ENCODE peak calls at places on chromosome 20, in eight cellular contexts. V is PC-3; H is CD8-positive, alpha-beta memory T cell; M is H1; N is thoracic aorta; R is psoas muscle; J is PC-9; L is lower lobe of right lung. W is an unnamed sample. For H3K9me3, the result is how much of the 10 kb centered on the place peaks cover.

GRCh38 chr20:38445402-38445801 is 10.3 kb upstream of the SNHG17 start:
- DNase-seq in M (no peak), J (no peak), V (no peak), R (no peak), N (no peak), H (no peak), L (no peak), W (no peak)

GRCh38 chr20:46844965-46845364 is 49.7 kb upstream of the EYA2 start:
- DNase-seq in L (no peak), J (no peak), M (no peak), V (no peak), R (no peak), N (no peak), H (no peak), W (no peak)

GRCh38 chr20:309306-309840 is 12.0 kb downstream of the ZCCHC3 start:
- DNase-seq in N (no peak), H (no peak), M (no peak), L (no peak), J (no peak), R (no peak), V (no peak), W (no peak)

GRCh38 chr20:2130062-2130591 is 28.5 kb downstream of the STK35 start:
- DNase-seq in H (no peak), L (no peak), V (no peak), N (no peak), R (no peak), J (no peak), M (no peak), W (no peak)

GRCh38 chr20:7161690-7162089 is 394.2 kb downstream of the BMP2 start:
- DNase-seq in R (no peak), J (no peak), H (no peak), N (no peak), M (no peak), L (no peak), V (peak), W (peak)

GRCh38 chr20:51512645-51513044 is 29.9 kb downstream of the NFATC2 start:
- DNase-seq in N (no peak), L (no peak), M (no peak), H (no peak), J (no peak), V (no peak), R (no peak), W (no peak)

GRCh38 chr20:23928788-23929187 is 49.2 kb upstream of the CST5 start:
- DNase-seq in M (no peak), H (peak), R (no peak), J (no peak), L (no peak), N (no peak), V (peak), W (no peak)

GRCh38 chr20:32968833-32969241 is 35.4 kb downstream of the SUN5 start:
- DNase-seq in R (no peak), J (no peak), V (no peak), N (no peak), M (no peak), L (no peak), H (peak), W (no peak)

GRCh38 chr20:1663917-1664316 is 6.3 kb upstream of the SIRPG start:
- DNase-seq in N (no peak), V (peak), H (no peak), R (no peak), L (no peak), J (no peak), M (no peak), W (no peak)

GRCh38 chr20:60553095-60553494 is 594.9 kb downstream of the CDH26 start:
- DNase-seq in J (no peak), M (no peak), R (no peak), H (no peak), L (no peak), V (no peak), N (no peak), W (no peak)

GRCh38 chr20:33474097-33474846 is 15.6 kb upstream of the CBFA2T2 start:
- DNase-seq in M (no peak), R (no peak), L (no peak), V (no peak), J (no peak), H (no peak), N (no peak), W (no peak)

GRCh38 chr20:57526067-57526884 is 1.3 kb upstream of the CTCFL start:
- DNase-seq in N (no peak), H (no peak), J (no peak), V (no peak), L (no peak), R (no peak), M (no peak), W (no peak)

GRCh38 chr20:62704341-62704948 is 4.2 kb upstream of the NTSR1 start:
- DNase-seq in H (no peak), L (peak), R (peak), V (peak), N (peak), J (peak), M (no peak), W (peak)

GRCh38 chr20:12171927-12172581 is 254.4 kb downstream of the BTBD3 start:
- DNase-seq in V (peak), M (no peak), J (no peak), N (no peak), L (no peak), R (no peak), H (no peak), W (no peak)

GRCh38 chr20:61949363-61949713 is 116.3 kb downstream of the TAF4 start:
- DNase-seq in H (peak), L (peak), V (no peak), N (no peak), J (no peak), R (peak), M (no peak), W (no peak)

GRCh38 chr20:59623133-59623532 is 18.8 kb downstream of the PHACTR3 start:
- DNase-seq in H (no peak), L (no peak), N (no peak), V (no peak), J (no peak), M (no peak), R (no peak), W (no peak)

GRCh38 chr20:39605908-39606307 is 643.8 kb downstream of the DHX35 start:
- DNase-seq in M (no peak), V (no peak), J (no peak), L (no peak), N (no peak), R (no peak), H (no peak), W (no peak)

GRCh38 chr20:1844723-1845523 is 50.3 kb upstream of the SIRPA start:
- DNase-seq in V (no peak), N (no peak), L (peak), H (no peak), R (peak), M (no peak), J (no peak), W (peak)

GRCh38 chr20:51287628-51288413 is 254.7 kb downstream of the NFATC2 start:
- DNase-seq in N (no peak), R (no peak), J (no peak), L (no peak), M (no peak), H (no peak), V (no peak), W (no peak)

GRCh38 chr20:4476903-4477302 is 244.8 kb upstream of the PRND start:
- DNase-seq in N (peak), R (no peak), M (no peak), V (no peak), H (no peak), J (no peak), L (no peak), W (no peak)

GRCh38 chr20:49318430-49319203 is 40.8 kb upstream of the ZNFX1 start:
- DNase-seq in H (peak), M (no peak), J (no peak), V (no peak), N (no peak), R (no peak), L (peak), W (no peak)

GRCh38 chr20:37267684-37268313 is 6.2 kb upstream of the GHRH start:
- DNase-seq in L (no peak), R (no peak), V (no peak), H (no peak), J (no peak), N (no peak), M (no peak), W (no peak)

GRCh38 chr20:60222497-60222896 is 264.3 kb downstream of the CDH26 start:
- DNase-seq in M (no peak), R (no peak), J (no peak), L (no peak), V (no peak), N (no peak), H (no peak), W (no peak)

GRCh38 chr20:38973546-38974120 is 11.5 kb downstream of the DHX35 start:
- DNase-seq in M (no peak), J (no peak), R (no peak), N (no peak), L (no peak), H (no peak), V (peak), W (no peak)

GRCh38 chr20:62276448-62276847 is 26.3 kb upstream of the ADRM1 start:
- DNase-seq in H (no peak), L (no peak), R (peak), N (no peak), M (no peak), J (no peak), V (no peak), W (no peak)

GRCh38 chr20:63703976-63704748 is 3.6 kb downstream of the ARFRP1 start:
- DNase-seq in R (peak), M (no peak), N (no peak), J (no peak), V (no peak), L (no peak), H (no peak), W (no peak)

GRCh38 chr20:35773154-35773751 is 1.4 kb downstream of the PHF20 start:
- DNase-seq in M (no peak), H (peak), J (peak), L (no peak), N (no peak), V (peak), R (no peak), W (peak)

GRCh38 chr20:17806739-17807441 is 107.1 kb downstream of the BANF2 start:
- DNase-seq in V (no peak), J (no peak), H (no peak), N (no peak), L (no peak), M (no peak), R (peak), W (peak)

GRCh38 chr20:46371656-46372055 is 34.8 kb downstream of the ELMO2 start:
- DNase-seq in H (no peak), L (no peak), N (no peak), M (no peak), V (no peak), R (no peak), J (no peak), W (no peak)

GRCh38 chr20:45835230-45836224 is 1.9 kb downstream of the SNX21 start:
- DNase-seq in J (peak), V (peak), L (no peak), M (no peak), N (peak), R (peak), H (no peak), W (peak)

DNA sequence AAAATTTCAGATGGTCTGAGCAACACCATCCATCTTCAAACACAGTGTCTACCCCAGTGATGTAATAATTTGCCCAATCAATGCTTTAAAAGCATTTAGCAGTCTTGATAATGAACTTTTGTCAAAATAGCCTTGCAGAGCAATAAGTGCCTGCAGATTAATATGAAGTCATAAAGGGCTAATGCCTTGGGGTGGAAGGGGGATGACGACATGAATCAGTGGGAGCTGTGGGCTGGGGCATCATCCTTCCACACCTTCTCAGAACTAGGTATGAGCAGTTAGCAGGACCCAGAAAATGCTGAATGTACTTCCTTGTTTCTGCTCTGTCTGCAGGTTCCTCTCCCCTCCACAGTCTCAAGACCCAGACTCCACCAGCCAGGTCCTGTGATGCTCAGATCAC is 166.2 kb upstream of the MAFB start:
- DNase-seq in H (no peak), N (no peak), L (no peak), M (no peak), J (no peak), R (no peak), V (no peak), W (no peak)
- H3K9me3 ChIP-seq in H (under half), N (under half), L (under half), M (under half), J (under half), R (under half), V (under half), W (under half)

DNA sequence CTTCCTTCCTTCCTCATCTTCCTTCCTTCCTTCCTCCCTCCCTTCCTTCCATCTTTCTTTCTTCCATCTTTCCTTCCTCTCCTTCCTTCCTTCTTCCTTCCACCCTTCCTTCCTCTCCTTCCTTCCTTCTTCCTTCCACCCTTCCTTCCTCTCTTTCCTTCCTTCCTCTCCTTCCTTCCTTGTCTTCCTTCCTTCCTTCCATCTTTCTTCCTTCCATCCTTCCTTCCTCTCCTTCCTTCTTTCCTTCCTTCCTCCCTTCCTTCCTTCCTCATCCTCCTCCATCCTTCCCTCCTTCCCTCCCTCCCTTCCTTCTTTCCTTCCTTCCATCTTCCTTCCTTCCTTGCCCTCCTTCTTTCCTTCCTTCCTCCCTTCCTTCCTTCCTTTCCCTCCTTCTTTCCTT is 361.4 kb upstream of the TSHZ2 start:
- DNase-seq in M (no peak), R (no peak), H (no peak), N (no peak), L (no peak), J (no peak), V (no peak), W (no peak)
- H3K9me3 ChIP-seq in M (under half), R (under half), H (under half), N (under half), L (under half), J (under half), V (under half), W (under half)

GRCh38 chr20:56517641-56518040 is 6.9 kb upstream of the FAM209A start:
- DNase-seq in R (no peak), N (no peak), H (no peak), J (no peak), L (no peak), V (no peak), M (no peak), W (no peak)

GRCh38 chr20:56519551-56519950 is 5.0 kb upstream of the FAM209A start:
- DNase-seq in J (no peak), H (no peak), V (no peak), L (no peak), M (no peak), N (no peak), R (no peak), W (no peak)

GRCh38 chr20:56518126-56518525 is 6.4 kb upstream of the FAM209A start:
- DNase-seq in V (no peak), L (no peak), J (no peak), H (no peak), N (no peak), R (no peak), M (no peak), W (no peak)

GRCh38 chr20:56520180-56520579 is 4.4 kb upstream of the FAM209A start:
- DNase-seq in V (no peak), M (no peak), R (no peak), L (no peak), N (no peak), J (no peak), H (no peak), W (no peak)

DNA sequence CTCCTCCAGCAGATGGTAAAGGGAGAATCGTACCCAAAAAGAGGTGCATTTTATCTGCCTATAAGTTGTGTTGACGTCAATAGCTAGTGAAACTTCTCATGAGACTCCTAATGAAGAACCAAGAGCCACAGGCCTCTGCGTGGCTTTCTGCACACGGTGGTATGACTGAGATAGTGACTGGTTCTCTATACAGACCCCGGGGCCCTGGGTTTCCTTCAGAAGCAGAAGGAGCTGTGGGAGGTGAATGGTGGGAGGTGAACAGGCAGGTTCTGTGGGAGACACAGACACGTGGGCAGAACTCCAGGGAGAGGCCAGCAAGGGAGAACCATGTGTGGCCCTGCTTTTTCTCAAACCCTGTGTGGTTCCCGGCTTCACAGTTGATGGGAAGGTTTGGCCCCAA is 5.5 kb upstream of the FAM209A start:
- DNase-seq in R (no peak), M (no peak), H (no peak), V (no peak), L (no peak), J (no peak), N (no peak), W (no peak)
- H3K9me3 ChIP-seq in R (under half), M (under half), H (under half), V (under half), L (under half), J (under half), N (under half), W (under half)

DNA sequence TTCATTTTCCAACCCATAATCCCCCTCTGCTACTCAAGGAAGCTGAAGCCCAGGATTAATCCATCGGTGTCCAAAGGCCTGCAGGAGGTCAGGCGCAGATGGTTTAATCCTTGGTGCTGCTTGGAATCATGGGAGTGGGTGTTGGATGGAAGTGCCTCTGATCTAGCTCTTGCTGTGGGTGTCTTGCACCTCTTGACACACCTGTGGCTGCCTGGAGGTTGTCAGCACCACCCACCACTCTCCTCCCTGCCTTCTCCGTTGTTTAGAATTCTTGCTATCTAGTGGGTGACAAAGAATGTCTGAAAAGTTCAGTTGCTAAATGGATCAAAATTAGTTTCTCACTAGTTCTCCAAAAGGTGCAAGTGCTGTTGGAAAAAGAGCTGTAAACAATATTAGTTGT is 1074.4 kb upstream of the FLRT3 start:
- DNase-seq in R (no peak), J (no peak), N (no peak), V (no peak), L (no peak), M (no peak), H (no peak), W (no peak)
- H3K9me3 ChIP-seq in R (under half), J (under half), N (under half), V (under half), L (under half), M (under half), H (under half), W (under half)

GRCh38 chr20:20812141-20812540 is 99.7 kb upstream of the RALGAPA2 start:
- DNase-seq in V (no peak), H (no peak), M (no peak), R (no peak), L (no peak), J (no peak), N (no peak), W (no peak)
- H3K9me3 ChIP-seq in V (under half), H (under half), M (under half), R (under half), L (under half), J (under half), N (under half), W (under half)

GRCh38 chr20:43909211-43909610 is 5.4 kb upstream of the TOX2 start:
- DNase-seq in M (no peak), R (no peak), J (no peak), V (no peak), H (no peak), N (no peak), L (no peak), W (no peak)
- H3K9me3 ChIP-seq in M (under half), R (under half), J (under half), V (under half), H (under half), N (under half), L (under half), W (half or more)

GRCh38 chr20:20076297-20077065 is 24.1 kb downstream of the CFAP61 start:
- DNase-seq in H (no peak), V (peak), M (no peak), N (no peak), J (no peak), L (no peak), R (peak), W (no peak)

GRCh38 chr20:20075032-20075431 is 22.7 kb downstream of the CFAP61 start:
- DNase-seq in H (no peak), L (no peak), J (no peak), R (no peak), V (no peak), N (no peak), M (no peak), W (no peak)

GRCh38 chr20:20078041-20078440 is 25.7 kb downstream of the CFAP61 start:
- DNase-seq in L (no peak), H (no peak), N (no peak), V (no peak), R (no peak), M (no peak), J (no peak), W (no peak)

GRCh38 chr20:20083796-20084195 is 31.5 kb downstream of the CFAP61 start:
- DNase-seq in R (no peak), M (no peak), V (peak), H (no peak), J (no peak), N (no peak), L (no peak), W (no peak)

DNA sequence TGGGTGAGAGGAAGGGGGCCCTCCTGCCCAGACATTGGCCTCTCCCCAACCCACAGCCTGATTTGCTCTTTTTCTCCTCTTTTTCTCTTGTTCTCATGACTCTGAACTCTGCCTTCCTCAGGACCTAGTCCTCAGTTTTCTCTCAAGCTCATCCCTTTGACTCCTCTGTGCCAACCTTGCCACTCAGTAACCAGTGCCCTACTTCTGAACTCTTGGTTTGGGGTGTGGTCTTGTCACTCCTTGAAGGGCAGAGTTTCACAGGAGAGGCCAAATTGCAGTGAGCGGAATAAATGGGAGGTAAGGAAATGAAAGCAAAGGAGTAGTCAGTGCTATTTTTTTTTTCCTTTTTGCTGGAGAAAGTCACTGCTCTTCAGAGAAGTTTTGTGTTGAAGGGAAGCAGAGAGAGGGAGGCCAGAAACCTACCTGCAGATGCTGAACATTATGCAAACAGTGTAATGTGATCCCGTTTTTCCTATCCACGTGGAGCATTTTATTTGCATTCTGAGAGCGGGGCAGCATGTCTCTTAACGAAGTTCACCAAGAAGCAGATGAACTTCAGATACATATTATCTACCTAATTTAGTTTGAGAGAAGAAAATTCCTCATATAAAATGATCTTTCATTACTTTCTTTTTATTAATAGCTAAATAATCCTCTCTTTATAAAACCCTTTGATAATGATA is 26.9 kb downstream of the CFAP61 start:
- DNase-seq in J (no peak), L (no peak), N (no peak), H (no peak), R (no peak), M (no peak), V (peak), W (no peak)
- H3K9me3 ChIP-seq in J (under half), L (under half), N (under half), H (under half), R (under half), M (under half), V (under half), W (under half)

W was measured in tibial nerve.